ENCODE peak calls at places on chromosomes 12 and 14, in seven cellular contexts. J is mesendoderm, M is mesenchymal stem cell, F is trophoblast cell, H is IMR-90, X is neuronal stem cell, D is H1. Y is an unnamed sample.

GRCh38 chr12:74337951-74338350 is 199.7 kb upstream of the ATXN7L3B start:
- DNase-seq in J (no peak), M (peak; percentile 53), F (no peak), H (peak; percentile 64), X (no peak), D (no peak), Y (no peak)

GRCh38 chr12:68342966-68343365 is 10.8 kb upstream of the MDM1 start:
- DNase-seq in J (no peak), M (no peak), F (no peak), H (no peak), X (no peak), D (no peak), Y (no peak)

GRCh38 chr12:1611775-1612174 is 17.3 kb upstream of the WNT5B start:
- DNase-seq in J (no peak), M (peak; percentile 46), F (no peak), H (peak; percentile 95), X (no peak), D (no peak), Y (no peak)

GRCh38 chr14:105999361-106000028 is 473.1 kb downstream of the TMEM121 start:
- DNase-seq in J (peak; percentile 48), M (no peak), F (peak; percentile 80), H (no peak), X (no peak), D (peak; percentile 36), Y (no peak)

GRCh38 chr12:67442347-67442841 is 173.2 kb downstream of the CAND1 start:
- DNase-seq in J (no peak), M (no peak), F (no peak), H (no peak), X (no peak), D (no peak), Y (no peak)

GRCh38 chr12:26198742-26199141 is 3.4 kb downstream of the SSPN start:
- DNase-seq in J (no peak), M (peak; percentile 58), F (no peak), H (peak; percentile 63), X (no peak), D (no peak), Y (no peak)

GRCh38 chr12:53820503-53820902 is 68.7 kb upstream of the CISTR start:
- DNase-seq in J (peak; percentile 29), M (peak; percentile 45), F (no peak), H (peak; percentile 34), X (no peak), D (no peak), Y (no peak)

GRCh38 chr14:22836301-22837058 is at the start of gene MMP14:
- DNase-seq in J (peak; percentile 95), M (peak; percentile 92), F (peak; percentile 49), H (peak; percentile 89), X (no peak), D (peak; percentile 60), Y (peak; percentile 59)

GRCh38 chr12:60398547-60398946 is 802.7 kb downstream of the SLC16A7 start:
- DNase-seq in J (no peak), M (peak; percentile 3), F (no peak), H (no peak), X (no peak), D (no peak), Y (no peak)

GRCh38 chr12:72433298-72433697 is 161.1 kb downstream of the TRHDE start:
- DNase-seq in J (no peak), M (no peak), F (no peak), H (no peak), X (no peak), D (no peak), Y (no peak)

GRCh38 chr12:113222730-113223531 is 1.7 kb downstream of the TPCN1 start:
- DNase-seq in J (no peak), M (peak; percentile 99), F (no peak), H (peak; percentile 92), X (no peak), D (no peak), Y (no peak)

GRCh38 chr12:88958153-88958552 is 377.9 kb upstream of the KITLG start:
- DNase-seq in J (no peak), M (no peak), F (no peak), H (no peak), X (no peak), D (no peak), Y (peak; percentile 36)

GRCh38 chr12:92271341-92271740 is 125.7 kb upstream of the BTG1 start:
- DNase-seq in J (no peak), M (no peak), F (no peak), H (no peak), X (no peak), D (no peak), Y (no peak)

GRCh38 chr12:131333621-131334440 is 377.1 kb upstream of the SFSWAP start:
- DNase-seq in J (no peak), M (no peak), F (no peak), H (no peak), X (no peak), D (peak; percentile 10), Y (no peak)

GRCh38 chr14:83483063-83483462 is 1949.4 kb upstream of the SEL1L start:
- DNase-seq in J (no peak), M (peak; percentile 55), F (no peak), H (peak; percentile 79), X (no peak), D (no peak), Y (no peak)

GRCh38 chr12:91098942-91099341 is 12.4 kb downstream of the LUM start:
- DNase-seq in J (no peak), M (peak; percentile 98), F (peak; percentile 64), H (peak; percentile 93), X (no peak), D (no peak), Y (no peak)

GRCh38 chr14:25006961-25007795 is 42.8 kb downstream of the STXBP6 start:
- DNase-seq in J (peak; percentile 31), M (peak; percentile 93), F (peak; percentile 29), H (peak; percentile 95), X (no peak), D (no peak), Y (no peak)

GRCh38 chr14:20684662-20685456 is 499 bp downstream of the RNASE4 start:
- DNase-seq in J (peak; percentile 82), M (peak; percentile 70), F (peak; percentile 49), H (peak; percentile 43), X (no peak), D (no peak), Y (peak; percentile 68)

GRCh38 chr14:87491816-87492215 is 501.2 kb downstream of the GALC start:
- DNase-seq in J (peak; percentile 96), M (no peak), F (peak; percentile 3), H (no peak), X (no peak), D (no peak), Y (no peak)

GRCh38 chr12:1398673-1399072 is 195.7 kb downstream of the FBXL14 start:
- DNase-seq in J (no peak), M (peak; percentile 70), F (no peak), H (peak; percentile 67), X (no peak), D (no peak), Y (no peak)

GRCh38 chr14:83342590-83342989 is 1808.9 kb upstream of the SEL1L start:
- DNase-seq in J (no peak), M (no peak), F (no peak), H (no peak), X (no peak), D (no peak), Y (no peak)

GRCh38 chr12:48917857-48918537 is 7.3 kb downstream of the FKBP11 start:
- DNase-seq in J (no peak), M (no peak), F (no peak), H (no peak), X (no peak), D (no peak), Y (no peak)

GRCh38 chr12:48995061-48995879 is 3.9 kb downstream of the DDN start:
- DNase-seq in J (peak; percentile 95), M (peak; percentile 85), F (peak; percentile 80), H (peak; percentile 73), X (peak; percentile 74), D (peak; percentile 92), Y (peak; percentile 95)

GRCh38 chr14:36317650-36318049 is 2.8 kb downstream of the MBIP start:
- DNase-seq in J (no peak), M (no peak), F (no peak), H (peak; percentile 11), X (no peak), D (no peak), Y (no peak)

GRCh38 chr14:36313206-36313605 is 7.2 kb downstream of the MBIP start:
- DNase-seq in J (peak; percentile 25), M (no peak), F (no peak), H (no peak), X (peak; percentile 51), D (no peak), Y (no peak)

GRCh38 chr14:36315159-36315853 is 5.1 kb downstream of the MBIP start:
- DNase-seq in J (no peak), M (no peak), F (no peak), H (no peak), X (no peak), D (no peak), Y (no peak)

GRCh38 chr14:36313898-36314297 is 6.5 kb downstream of the MBIP start:
- DNase-seq in J (peak; percentile 13), M (no peak), F (no peak), H (no peak), X (no peak), D (no peak), Y (no peak)

GRCh38 chr14:36316131-36316530 is 4.3 kb downstream of the MBIP start:
- DNase-seq in J (no peak), M (no peak), F (no peak), H (no peak), X (no peak), D (no peak), Y (no peak)
- H3K18ac ChIP-seq in J (no peak overlapping the region), M (no peak overlapping the region), F (no peak overlapping the region), H (no peak overlapping the region), X (no peak overlapping the region), D (no peak overlapping the region), Y (no peak overlapping the region)

DNA sequence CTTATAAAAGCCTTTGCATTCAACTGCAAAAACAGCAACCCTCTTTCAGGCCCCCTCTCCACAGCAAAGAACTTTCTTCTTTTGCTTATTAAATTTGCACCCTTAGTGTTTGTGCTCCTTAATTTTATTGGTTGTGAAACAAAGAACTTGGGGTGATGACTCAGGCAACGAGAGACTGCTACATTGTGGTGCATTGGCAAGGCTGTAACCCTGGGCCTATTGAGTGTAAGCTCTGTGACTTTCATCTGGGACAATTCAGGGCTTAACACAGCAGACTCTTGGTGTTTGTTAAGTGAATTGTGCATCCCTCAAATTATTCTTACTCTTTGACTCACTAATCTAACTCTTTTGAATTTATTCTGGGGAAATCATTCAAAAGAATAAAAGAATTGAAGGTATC is 149.2 kb downstream of the RPAP3 start:
- DNase-seq in J (no peak), M (no peak), F (no peak), H (no peak), X (no peak), D (no peak), Y (no peak)
- H3K18ac ChIP-seq in J (no peak overlapping the region), M (no peak overlapping the region), F (no peak overlapping the region), H (no peak overlapping the region), X (no peak overlapping the region), D (no peak overlapping the region), Y (no peak overlapping the region)

DNA sequence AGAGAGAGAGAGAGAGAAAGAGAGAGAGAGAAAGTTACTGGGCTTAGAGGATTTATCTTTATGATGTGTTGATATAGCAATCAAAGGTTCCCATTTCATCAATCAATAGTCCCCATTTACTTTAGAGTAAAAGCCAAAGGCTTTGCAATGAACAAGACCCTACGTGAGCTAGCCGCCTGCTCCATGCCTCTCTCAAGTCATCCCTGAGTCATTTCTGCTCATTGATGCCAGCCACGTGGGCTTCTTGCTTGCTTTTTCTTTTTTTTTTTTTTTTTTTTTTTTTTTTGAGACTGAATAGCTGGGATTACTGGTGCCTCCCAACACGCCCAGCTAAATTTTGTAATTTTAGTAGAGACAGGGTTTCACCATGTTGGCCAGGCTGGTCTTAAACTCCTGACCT is 70.9 kb downstream of the GPR135 start:
- DNase-seq in J (no peak), M (no peak), F (no peak), H (no peak), X (no peak), D (no peak), Y (no peak)
- H3K18ac ChIP-seq in J (no peak overlapping the region), M (no peak overlapping the region), F (no peak overlapping the region), H (no peak overlapping the region), X (no peak overlapping the region), D (no peak overlapping the region), Y (no peak overlapping the region)

GRCh38 chr12:22037952-22038351 is 8.1 kb upstream of the CMAS start:
- DNase-seq in J (no peak), M (peak; percentile 6), F (peak; percentile 87), H (no peak), X (no peak), D (no peak), Y (no peak)
- H3K18ac ChIP-seq in J (no peak overlapping the region), M (no peak overlapping the region), F (no peak overlapping the region), H (no peak overlapping the region), X (no peak overlapping the region), D (no peak overlapping the region), Y (no peak overlapping the region)

Y was measured in H9.